ENCODE peak calls at places on chromosome 10, in four cellular contexts. G is mesothelial cell of epicardium, I is tibial nerve, N is pancreas. X is an unnamed sample.

GRCh38 chr10:92993671-92994304 is 66.8 kb upstream of the CYP26C1 start:
- DNase-seq in N (no peak), I (no peak), G (no peak), X (peak; percentile 33)

GRCh38 chr10:96842896-96843723 is 11.0 kb downstream of the LCOR start:
- DNase-seq in I (no peak), N (no peak), G (no peak), X (no peak)

GRCh38 chr10:100158044-100158805 is 27.6 kb downstream of the ERLIN1 start:
- DNase-seq in N (no peak), G (no peak), I (no peak), X (no peak)

GRCh38 chr10:47033541-47034270 is 122.5 kb downstream of the PTPN20 start:
- DNase-seq in G (peak; percentile 30), I (no peak), N (no peak), X (no peak)

GRCh38 chr10:98045785-98046389 is 15.5 kb upstream of the CRTAC1 start:
- DNase-seq in G (peak; percentile 64), N (peak; percentile 44), I (peak; percentile 40), X (peak; percentile 74)

GRCh38 chr10:43689955-43690771 is 41.5 kb upstream of the ZNF32 start:
- DNase-seq in N (peak; percentile 83), I (peak; percentile 82), G (peak; percentile 95), X (peak; percentile 87)

GRCh38 chr10:85611746-85612377 is 754.7 kb downstream of the GRID1 start:
- DNase-seq in G (peak; percentile 19), N (no peak), I (no peak), X (no peak)

GRCh38 chr10:43294892-43295291 is 28.0 kb upstream of the RASGEF1A start:
- DNase-seq in I (no peak), G (no peak), N (no peak), X (no peak)

GRCh38 chr10:118246340-118247247 is 95.5 kb downstream of the FAM204A start:
- DNase-seq in G (no peak), I (no peak), N (no peak), X (no peak)

GRCh38 chr10:100970076-100970913 is 991 bp downstream of the SEMA4G start:
- DNase-seq in N (no peak), G (peak; percentile 38), I (no peak), X (peak; percentile 46)

GRCh38 chr10:5434017-5434753 is 21.8 kb downstream of the NET1 start:
- DNase-seq in I (no peak), N (no peak), G (no peak), X (no peak)

GRCh38 chr10:87850742-87851205 is 12.6 kb downstream of the KLLN start:
- DNase-seq in I (peak; percentile 65), G (no peak), N (peak; percentile 60), X (peak; percentile 69)
- TF ChIP-seq CTCF in I (peak; percentile 60), G (no peak), N (peak; percentile 26), X (peak; percentile 55)

DNA sequence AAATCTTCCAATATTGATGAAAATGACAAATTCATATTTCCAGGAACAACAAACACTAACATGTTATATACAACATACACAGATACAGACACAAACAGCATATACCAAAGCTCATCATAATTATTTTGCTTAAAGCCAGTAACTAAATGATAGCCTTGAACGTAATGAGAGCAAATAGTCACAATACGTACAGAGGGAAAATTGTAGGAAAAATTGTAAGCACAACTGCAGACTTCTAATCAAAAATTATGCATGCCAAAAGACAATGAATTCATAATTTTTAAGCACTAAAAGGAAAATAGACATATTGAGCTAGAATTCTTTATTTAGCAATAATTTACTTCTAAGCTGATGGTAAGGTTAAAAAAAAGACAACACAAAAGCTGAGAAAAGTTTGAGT is 1466.9 kb upstream of the CELF2 start:
- DNase-seq in G (no peak), I (no peak), N (no peak), X (no peak)
- TF ChIP-seq CTCF in G (no peak), I (no peak), N (no peak), X (no peak)

GRCh38 chr10:76301950-76302349 is 870.5 kb downstream of the LRMDA start:
- DNase-seq in I (no peak), G (no peak), N (no peak), X (no peak)
- TF ChIP-seq CTCF in I (no peak), G (no peak), N (no peak), X (no peak)

GRCh38 chr10:15267496-15267895 is 99.0 kb upstream of the NMT2 start:
- DNase-seq in G (no peak), N (no peak), I (no peak), X (no peak)
- TF ChIP-seq CTCF in G (no peak), N (no peak), I (no peak), X (no peak)

DNA sequence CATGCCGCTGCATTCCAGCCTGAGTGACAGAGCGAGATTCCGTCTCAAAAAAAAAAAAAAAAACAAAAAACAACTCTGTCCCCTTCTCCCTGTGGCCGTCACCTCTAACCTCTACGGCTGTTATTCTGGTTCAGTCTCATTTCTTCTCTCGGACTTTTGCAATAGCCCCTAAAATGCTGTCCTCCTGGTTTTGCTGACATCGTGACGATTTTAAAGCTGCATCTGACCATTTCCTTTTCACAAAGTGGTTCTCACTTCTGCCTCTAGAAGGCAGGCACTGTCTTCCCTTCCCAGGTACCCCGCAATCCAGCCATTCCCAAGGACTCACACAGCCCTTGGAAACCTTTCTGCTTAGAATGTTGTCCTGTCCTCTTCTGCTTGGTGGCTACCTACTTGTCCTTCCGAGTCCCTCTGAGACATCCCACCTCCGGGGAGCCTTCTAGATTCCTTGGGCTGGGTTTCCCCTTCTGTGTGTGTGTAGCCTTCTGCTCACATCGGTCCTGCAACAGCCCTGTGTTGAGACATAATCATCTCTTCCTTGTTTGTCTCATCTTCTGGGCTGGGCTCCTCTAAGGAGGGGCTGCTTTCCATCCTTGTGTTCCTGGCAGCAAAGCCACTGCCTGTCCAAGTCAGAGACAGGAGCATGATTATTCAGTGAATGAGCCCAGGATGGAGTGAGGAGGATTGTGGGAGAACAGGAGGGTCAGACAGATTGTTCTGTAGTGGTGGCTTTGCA is 83.1 kb downstream of the GRK5 start:
- DNase-seq in G (no peak), N (no peak), I (no peak), X (no peak)
- TF ChIP-seq CTCF in G (no peak), N (no peak), I (no peak), X (no peak)

DNA sequence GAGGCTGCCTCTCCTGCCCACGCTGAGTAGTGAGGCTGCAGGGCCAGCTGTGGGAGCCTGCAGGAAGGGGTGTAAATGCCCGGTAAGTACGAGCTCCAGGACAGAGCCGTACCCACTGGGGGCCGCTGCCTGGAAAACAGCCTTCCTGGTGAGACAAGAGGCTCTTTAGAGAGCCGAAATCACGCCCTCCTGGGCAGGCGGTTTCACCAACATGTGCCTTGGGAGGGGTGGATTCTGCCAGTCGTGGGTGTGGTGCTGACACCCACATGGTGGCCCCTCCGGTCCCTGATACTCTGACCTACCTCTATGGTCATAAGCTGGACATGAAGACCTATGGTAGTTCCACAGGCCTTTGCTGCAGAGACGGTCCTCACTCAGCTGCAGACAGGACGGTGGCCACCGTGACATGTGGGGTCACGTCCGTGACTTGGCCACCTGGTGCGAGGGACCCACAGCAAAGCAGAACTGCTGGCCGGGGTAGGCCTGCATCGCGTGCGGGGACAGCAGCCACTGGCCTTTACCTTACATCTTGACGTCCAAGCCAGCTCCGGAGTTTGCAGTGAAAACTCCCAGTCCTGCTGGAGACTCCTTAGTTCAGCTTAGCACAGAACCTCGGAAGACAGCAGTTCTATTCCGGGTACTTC is 46.9 kb downstream of the PITRM1 start:
- DNase-seq in G (no peak), I (no peak), N (no peak), X (no peak)
- TF ChIP-seq CTCF in G (no peak), I (no peak), N (no peak), X (no peak)

X was measured in activated CD8-positive, alpha-beta T cell treated with anti-CD3 and anti-CD28 coated beads for 36 hours.